ENCODE peak calls at places on chromosome 3, in eight cellular contexts. J is mucosa of descending colon, I is fibroblast of mammary gland, F is cardiac fibroblast, X is cardiac muscle cell, Z is mammary epithelial cell, G is A549, H is dorsolateral prefrontal cortex. V is an unnamed sample.

GRCh38 chr3:94146455-94146854 is 83.6 kb downstream of the NSUN3 start:
- DNase-seq in J (no peak), I (no peak), F (peak), X (peak), Z (peak), G (no peak), H (no peak), V (no peak)

GRCh38 chr3:145089337-145089736 is 1071.6 kb downstream of the PLOD2 start:
- DNase-seq in J (no peak), I (no peak), F (no peak), X (no peak), Z (no peak), G (no peak), H (no peak), V (no peak)

GRCh38 chr3:187739561-187740445 is 5.5 kb downstream of the BCL6 start:
- DNase-seq in J (peak), I (peak), F (peak), X (peak), Z (peak), G (peak), H (peak), V (peak)

GRCh38 chr3:51718547-51719412 is 11.9 kb downstream of the GRM2 start:
- DNase-seq in J (peak), I (peak), F (peak), X (peak), Z (peak), G (peak), H (peak), V (peak)

GRCh38 chr3:172098698-172099494 is 59.5 kb downstream of the FNDC3B start:
- DNase-seq in J (no peak), I (no peak), F (no peak), X (peak), Z (peak), G (no peak), H (no peak), V (no peak)

GRCh38 chr3:78645628-78646310 is 1122.0 kb downstream of the ROBO1 start:
- DNase-seq in J (no peak), I (peak), F (peak), X (peak), Z (peak), G (peak), H (no peak), V (peak)

GRCh38 chr3:172221550-172221949 is 182.2 kb downstream of the FNDC3B start:
- DNase-seq in J (no peak), I (peak), F (peak), X (no peak), Z (peak), G (no peak), H (no peak), V (peak)

GRCh38 chr3:59812188-59812587 is 762.4 kb upstream of the CFAP20DC start:
- DNase-seq in J (no peak), I (no peak), F (no peak), X (no peak), Z (no peak), G (no peak), H (no peak), V (no peak)

GRCh38 chr3:149291178-149291577 is 42.3 kb downstream of the TM4SF18 start:
- DNase-seq in J (no peak), I (no peak), F (peak), X (no peak), Z (no peak), G (no peak), H (no peak), V (no peak)

GRCh38 chr3:125207949-125208568 is 4.5 kb downstream of the SLC12A8 start:
- DNase-seq in J (no peak), I (peak), F (peak), X (no peak), Z (no peak), G (no peak), H (no peak), V (no peak)

GRCh38 chr3:128319107-128319506 is 147.6 kb downstream of the DNAJB8 start:
- DNase-seq in J (no peak), I (no peak), F (no peak), X (no peak), Z (no peak), G (no peak), H (no peak), V (no peak)

DNA sequence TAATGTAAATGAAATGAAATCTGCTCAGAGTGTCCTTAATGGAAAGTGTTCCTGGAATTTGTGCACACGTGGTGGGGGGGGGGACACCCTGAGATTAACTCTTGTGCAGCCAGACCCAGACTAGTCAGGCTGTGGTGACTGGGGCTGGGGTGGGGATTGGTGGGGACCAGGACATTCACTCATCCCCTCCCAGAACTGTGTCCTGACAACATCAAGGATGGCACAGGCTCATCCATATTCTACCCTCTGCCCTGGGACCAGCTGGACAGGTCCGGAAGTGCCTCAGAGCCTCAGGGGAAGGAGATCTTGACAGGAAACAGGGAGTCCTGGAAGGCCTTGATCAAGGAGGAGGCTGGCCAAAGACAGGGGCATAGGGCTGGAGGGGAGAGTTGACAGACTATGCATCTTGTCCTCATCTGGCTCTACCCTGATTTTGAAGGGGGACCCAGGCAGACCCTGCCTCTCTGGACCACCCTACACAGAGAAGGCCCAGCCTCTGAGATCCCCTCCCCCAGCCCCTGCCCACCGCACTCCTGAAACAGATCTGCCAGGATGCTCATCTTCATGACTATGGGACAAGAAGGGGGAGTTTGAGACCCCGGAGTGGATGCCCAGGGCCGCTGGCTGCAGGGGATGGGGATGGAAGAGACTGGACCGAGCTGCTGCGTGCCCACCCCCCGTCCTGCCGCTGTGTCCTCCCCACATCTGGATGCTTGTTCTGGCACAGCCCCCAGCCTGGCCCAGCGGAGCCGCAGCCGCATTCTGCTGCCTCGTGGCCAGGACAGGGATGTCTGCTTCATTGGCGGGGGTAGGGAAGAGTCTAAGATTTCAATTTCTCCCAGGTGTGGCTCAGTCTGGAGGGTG is 30.5 kb upstream of the SEMA3F start:
- DNase-seq in J (no peak), I (no peak), F (no peak), X (no peak), Z (no peak), G (no peak), H (no peak), V (no peak)
- H3K4me3 ChIP-seq in J (no peak), I (no peak), F (no peak), X (no peak), Z (no peak), G (no peak), H (no peak), V (no peak)

GRCh38 chr3:47847256-47847655 is 44.3 kb downstream of the DHX30 start:
- DNase-seq in J (no peak), I (no peak), F (no peak), X (no peak), Z (no peak), G (no peak), H (no peak), V (no peak)
- TF ChIP-seq CTCF in J (no peak), I (no peak), F (no peak), X (no peak), Z (no peak), G (no peak), H (no peak), V (no peak)

DNA sequence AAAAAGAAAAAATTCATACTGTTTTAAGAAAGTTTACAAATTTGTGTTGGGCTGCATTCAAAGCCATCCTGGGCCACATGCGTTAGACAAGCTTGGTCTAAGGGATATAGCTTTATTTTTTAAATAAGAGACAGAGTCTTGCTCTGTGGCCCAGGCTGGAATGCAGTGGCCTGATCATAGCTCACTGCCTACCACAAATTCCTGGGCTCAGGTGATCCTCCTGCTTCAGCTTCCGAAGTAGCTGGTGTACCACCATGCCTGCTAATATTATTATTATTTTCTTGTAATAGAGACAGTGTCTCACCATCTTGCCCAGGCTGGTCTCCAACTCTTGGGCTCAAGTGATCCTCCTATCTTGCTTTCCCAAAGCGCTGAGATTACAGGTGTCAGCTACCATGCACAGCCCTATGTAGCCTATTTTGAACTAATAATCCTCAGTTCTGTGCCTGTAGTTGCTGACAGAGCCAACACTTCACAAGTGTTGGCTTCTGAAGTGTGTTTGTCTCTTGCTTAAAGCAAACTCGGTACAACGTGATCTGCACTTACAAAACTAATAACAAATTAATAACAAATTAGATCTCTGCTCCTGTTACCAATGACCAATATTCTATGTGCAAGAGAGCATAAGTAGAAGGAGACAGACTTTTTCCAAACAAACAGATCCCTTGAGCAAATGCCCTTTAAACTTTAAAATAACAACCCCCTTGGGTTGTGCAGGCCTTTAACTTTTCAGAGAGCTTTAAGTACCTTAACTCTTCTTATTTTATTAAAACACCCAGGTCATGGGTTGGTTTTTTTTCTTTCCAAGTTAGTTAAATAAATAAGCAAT is 135.2 kb downstream of the VGLL4 start:
- DNase-seq in J (no peak), I (no peak), F (no peak), X (no peak), Z (no peak), G (no peak), H (no peak), V (no peak)
- H3K4me3 ChIP-seq in J (no peak), I (no peak), F (no peak), X (no peak), Z (no peak), G (no peak), H (no peak), V (no peak)

GRCh38 chr3:189144645-189145044 is 27.1 kb upstream of the TPRG1 start:
- DNase-seq in J (no peak), I (peak), F (peak), X (no peak), Z (peak), G (no peak), H (no peak), V (peak)
- TF ChIP-seq CTCF in J (no peak), I (peak), F (peak), X (peak), Z (peak), G (peak), H (no peak), V (no peak)

DNA sequence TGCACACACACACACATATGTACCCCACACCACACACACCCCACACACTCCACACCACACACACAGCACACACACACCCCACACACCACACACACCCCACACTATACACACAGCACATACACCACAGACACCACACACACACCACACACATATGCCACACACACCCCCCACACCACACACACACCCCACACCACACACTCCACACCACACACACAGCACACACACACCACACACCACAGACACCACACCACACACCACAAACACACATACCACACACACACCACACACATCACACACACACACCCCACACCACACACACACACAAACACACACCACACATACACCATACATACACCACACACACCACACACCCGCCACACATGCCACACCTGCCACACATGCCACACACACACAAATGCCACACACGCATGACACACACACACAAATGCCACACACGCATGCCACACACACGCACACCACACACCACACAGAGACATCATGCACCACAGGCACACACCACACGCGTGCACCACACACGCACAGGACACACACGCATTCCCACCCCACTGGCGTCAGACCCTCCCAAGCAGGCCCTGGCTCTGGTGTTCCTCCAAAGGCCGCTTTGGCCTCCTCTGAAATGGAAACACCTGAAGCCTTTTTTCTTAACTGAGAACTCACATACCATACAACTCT is 15.7 kb downstream of the CHST13 start:
- DNase-seq in J (peak), I (no peak), F (no peak), X (no peak), Z (no peak), G (no peak), H (peak), V (no peak)
- H3K4me3 ChIP-seq in J (no peak), I (no peak), F (no peak), X (no peak), Z (no peak), G (no peak), H (no peak), V (no peak)

GRCh38 chr3:123019591-123019990 is 8.0 kb downstream of the SEMA5B start:
- DNase-seq in J (no peak), I (no peak), F (no peak), X (no peak), Z (no peak), G (no peak), H (no peak), V (no peak)

GRCh38 chr3:123012652-123013051 is 14.9 kb downstream of the SEMA5B start:
- DNase-seq in J (no peak), I (no peak), F (no peak), X (no peak), Z (no peak), G (no peak), H (no peak), V (no peak)

GRCh38 chr3:123013876-123014275 is 13.7 kb downstream of the SEMA5B start:
- DNase-seq in J (no peak), I (no peak), F (no peak), X (no peak), Z (no peak), G (no peak), H (peak), V (no peak)

GRCh38 chr3:123011484-123011883 is 16.1 kb downstream of the SEMA5B start:
- DNase-seq in J (no peak), I (no peak), F (no peak), X (no peak), Z (no peak), G (no peak), H (no peak), V (no peak)

DNA sequence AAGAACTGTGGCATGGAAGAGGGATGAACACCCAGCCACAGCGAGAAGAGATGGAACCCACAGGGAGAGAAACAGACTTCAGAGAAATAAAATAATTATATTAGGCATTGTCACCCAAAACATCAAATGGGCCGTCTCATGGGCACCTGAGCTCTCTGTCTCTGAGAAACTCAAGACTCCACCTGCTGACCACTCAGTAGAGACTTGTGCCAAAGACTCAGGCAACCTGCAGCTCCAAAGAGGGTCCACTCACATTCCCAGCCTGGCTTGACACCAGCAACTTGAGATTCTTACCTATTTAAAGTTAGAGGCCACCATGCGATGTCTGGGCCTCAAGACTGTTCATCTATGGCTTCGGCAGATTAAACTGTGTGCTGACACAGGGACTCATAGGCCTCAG is 12.0 kb downstream of the SEMA5B start:
- DNase-seq in J (no peak), I (no peak), F (no peak), X (no peak), Z (no peak), G (no peak), H (no peak), V (no peak)
- TF ChIP-seq CTCF in J (no peak), I (no peak), F (no peak), X (no peak), Z (no peak), G (peak), H (no peak), V (no peak)

GRCh38 chr3:67493808-67494207 is 160.6 kb downstream of the SUCLG2 start:
- DNase-seq in J (no peak), I (no peak), F (no peak), X (peak), Z (no peak), G (no peak), H (no peak), V (no peak)
- H3K4me3 ChIP-seq in J (no peak), I (no peak), F (no peak), X (no peak), Z (no peak), G (no peak), H (no peak), V (no peak)

DNA sequence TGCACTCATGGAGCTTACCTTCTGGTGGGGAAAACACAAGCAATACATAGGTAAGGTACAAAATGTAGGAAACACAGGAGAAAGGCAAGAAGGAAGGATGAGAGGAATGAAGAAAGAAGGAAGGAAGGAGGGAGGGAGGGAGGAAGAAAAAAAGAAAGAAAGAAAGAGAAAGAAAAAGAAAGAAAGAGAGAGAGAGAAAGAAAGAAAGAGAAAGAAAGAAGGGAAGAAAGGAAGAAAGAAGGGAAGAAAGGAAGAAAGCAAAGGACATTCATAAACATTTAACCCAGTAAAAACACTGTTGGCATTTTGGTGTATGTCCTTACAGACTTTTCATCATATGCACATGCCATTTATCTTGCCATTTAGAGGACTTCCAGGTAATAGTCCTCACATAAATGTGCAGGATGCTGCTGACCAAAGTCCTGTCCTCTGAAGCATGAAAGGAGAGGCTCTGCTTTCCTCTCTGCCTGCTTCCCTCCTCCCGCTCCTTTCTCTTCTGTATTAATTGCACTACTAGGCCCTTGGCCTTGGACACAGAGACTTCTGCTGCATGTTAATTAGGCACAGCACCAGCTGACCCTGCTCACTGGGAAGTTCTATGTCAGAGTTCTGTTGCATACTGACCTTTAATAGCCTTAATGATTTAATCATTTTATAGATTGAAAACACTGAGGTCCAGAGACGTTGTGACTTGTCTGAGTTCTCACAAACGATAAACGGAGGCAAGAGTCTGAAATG is 29.7 kb upstream of the NDUFB4 start:
- DNase-seq in J (no peak), I (no peak), F (no peak), X (no peak), Z (no peak), G (no peak), H (peak), V (no peak)
- TF ChIP-seq CTCF in J (no peak), I (no peak), F (no peak), X (no peak), Z (no peak), G (no peak), H (no peak), V (no peak)